ENCODE peak calls at places on chromosomes 11 and 22, in eight cellular contexts. D is adipocyte, V is H1, H is K562, P is neural progenitor cell, M is mammary epithelial cell, Z is H9, W is fibroblast of lung. U is an unnamed sample. For H3K9me3, the result is how much of the 10 kb centered on the place peaks cover.

GRCh38 chr11:111259871-111260270 is 14.3 kb downstream of the POU2AF2 start:
- DNase-seq in D (peak), V (no peak), H (no peak), P (no peak), M (peak), Z (no peak), W (no peak), U (no peak)

GRCh38 chr22:36463783-36464184 is 17.7 kb downstream of the TXN2 start:
- DNase-seq in D (no peak), V (no peak), H (no peak), P (no peak), M (no peak), Z (no peak), W (no peak), U (no peak)

GRCh38 chr11:73230276-73230875 is 12.3 kb downstream of the P2RY2 start:
- DNase-seq in D (no peak), V (no peak), H (no peak), P (no peak), M (no peak), Z (no peak), W (no peak), U (no peak)

GRCh38 chr11:45994421-45995341 is 72.2 kb downstream of the LARGE2 start:
- DNase-seq in D (peak), V (no peak), H (peak), P (peak), M (no peak), Z (peak), W (peak), U (peak)

GRCh38 chr22:26689553-26690301 is 32.3 kb downstream of the MIAT start:
- DNase-seq in D (no peak), V (no peak), H (no peak), P (peak), M (no peak), Z (no peak), W (no peak), U (no peak)

GRCh38 chr11:113992459-113993105 is 17.7 kb downstream of the HTR3A start:
- DNase-seq in D (no peak), V (no peak), H (no peak), P (peak), M (no peak), Z (no peak), W (no peak), U (no peak)

GRCh38 chr11:63764712-63765631 is 3.6 kb downstream of the ZFTA start:
- DNase-seq in D (no peak), V (no peak), H (no peak), P (peak), M (no peak), Z (peak), W (peak), U (no peak)

GRCh38 chr11:41665633-41666032 is 206.2 kb upstream of the LRRC4C start:
- DNase-seq in D (no peak), V (no peak), H (no peak), P (no peak), M (no peak), Z (no peak), W (no peak), U (no peak)

GRCh38 chr11:31974737-31975136 is 116.1 kb upstream of the RCN1 start:
- DNase-seq in D (peak), V (no peak), H (no peak), P (no peak), M (peak), Z (no peak), W (peak), U (no peak)

GRCh38 chr11:102456381-102456780 is 3.8 kb upstream of the TMEM123 start:
- DNase-seq in D (no peak), V (no peak), H (no peak), P (no peak), M (peak), Z (no peak), W (peak), U (no peak)

GRCh38 chr11:73225001-73225686 is 7.1 kb downstream of the P2RY2 start:
- DNase-seq in D (no peak), V (no peak), H (no peak), P (peak), M (no peak), Z (no peak), W (no peak), U (no peak)

GRCh38 chr22:21766933-21767462 is 31.4 kb upstream of the YPEL1 start:
- DNase-seq in D (no peak), V (no peak), H (no peak), P (no peak), M (no peak), Z (no peak), W (no peak), U (no peak)

GRCh38 chr11:18804621-18805020 is 13.0 kb upstream of the PTPN5 start:
- DNase-seq in D (no peak), V (no peak), H (no peak), P (no peak), M (peak), Z (no peak), W (peak), U (no peak)

GRCh38 chr11:119370486-119371046 is 10.9 kb downstream of the USP2 start:
- DNase-seq in D (no peak), V (no peak), H (no peak), P (no peak), M (no peak), Z (peak), W (no peak), U (no peak)

GRCh38 chr11:128908391-128909246 is 17.5 kb downstream of the KCNJ5 start:
- DNase-seq in D (peak), V (no peak), H (no peak), P (no peak), M (peak), Z (no peak), W (peak), U (no peak)

GRCh38 chr22:40156001-40156516 is 21.7 kb upstream of the TNRC6B start:
- DNase-seq in D (peak), V (peak), H (peak), P (no peak), M (peak), Z (peak), W (peak), U (no peak)

GRCh38 chr11:35303596-35304392 is 115.6 kb downstream of the SLC1A2 start:
- DNase-seq in D (peak), V (no peak), H (no peak), P (no peak), M (peak), Z (no peak), W (peak), U (no peak)

GRCh38 chr11:36364551-36364950 is 68.5 kb downstream of the PRR5L start:
- DNase-seq in D (no peak), V (no peak), H (no peak), P (no peak), M (peak), Z (no peak), W (no peak), U (no peak)

GRCh38 chr11:65315204-65315865 is 669 bp downstream of the CDC42EP2 start:
- DNase-seq in D (peak), V (peak), H (peak), P (peak), M (peak), Z (peak), W (peak), U (no peak)

GRCh38 chr11:62599069-62599696 is 2.5 kb downstream of the MTA2 start:
- DNase-seq in D (peak), V (peak), H (peak), P (peak), M (peak), Z (peak), W (peak), U (peak)

GRCh38 chr11:130178441-130178971 is 18.9 kb downstream of the ST14 start:
- DNase-seq in D (no peak), V (no peak), H (no peak), P (no peak), M (peak), Z (no peak), W (no peak), U (no peak)

GRCh38 chr11:128508785-128509518 is 78.4 kb downstream of the ETS1 start:
- DNase-seq in D (peak), V (no peak), H (no peak), P (no peak), M (peak), Z (no peak), W (peak), U (no peak)

GRCh38 chr22:35590634-35591295 is 26.4 kb downstream of the MB start:
- DNase-seq in D (no peak), V (no peak), H (no peak), P (no peak), M (no peak), Z (no peak), W (no peak), U (no peak)

GRCh38 chr11:17171342-17171741 is 36.4 kb downstream of the PIK3C2A start:
- DNase-seq in D (peak), V (no peak), H (no peak), P (no peak), M (no peak), Z (no peak), W (peak), U (peak)

GRCh38 chr11:96035031-96035743 is 111.3 kb upstream of the MTMR2 start:
- DNase-seq in D (no peak), V (no peak), H (no peak), P (no peak), M (no peak), Z (no peak), W (no peak), U (no peak)

GRCh38 chr11:3888876-3889275 is 33.4 kb downstream of the STIM1 start:
- DNase-seq in D (no peak), V (no peak), H (no peak), P (no peak), M (no peak), Z (no peak), W (no peak), U (no peak)

GRCh38 chr22:45552580-45553332 is 50.1 kb downstream of the FBLN1 start:
- DNase-seq in D (peak), V (no peak), H (no peak), P (peak), M (peak), Z (peak), W (peak), U (no peak)

GRCh38 chr11:35235944-35236666 is 97.1 kb downstream of the CD44 start:
- DNase-seq in D (no peak), V (no peak), H (no peak), P (no peak), M (peak), Z (no peak), W (no peak), U (no peak)

GRCh38 chr11:124743050-124743449 is 3.3 kb downstream of the NRGN start:
- DNase-seq in D (no peak), V (no peak), H (no peak), P (no peak), M (no peak), Z (no peak), W (no peak), U (no peak)

GRCh38 chr11:57514538-57515331 is 767 bp downstream of the SLC43A1 start:
- DNase-seq in D (peak), V (no peak), H (peak), P (peak), M (no peak), Z (peak), W (peak), U (no peak)

GRCh38 chr11:110862407-110862806 is 150.2 kb upstream of the ARHGAP20 start:
- DNase-seq in D (no peak), V (no peak), H (no peak), P (no peak), M (no peak), Z (no peak), W (no peak), U (no peak)

GRCh38 chr11:65468874-65469333 is 29.9 kb upstream of the MALAT1 start:
- DNase-seq in D (peak), V (no peak), H (peak), P (peak), M (peak), Z (peak), W (no peak), U (no peak)

GRCh38 chr22:21972293-21972779 is 10.3 kb downstream of the TOP3B start:
- DNase-seq in D (peak), V (no peak), H (peak), P (peak), M (no peak), Z (peak), W (peak), U (no peak)

GRCh38 chr11:132260636-132261035 is 890.2 kb downstream of the NTM start:
- DNase-seq in D (no peak), V (no peak), H (no peak), P (no peak), M (no peak), Z (no peak), W (no peak), U (no peak)

GRCh38 chr11:94768602-94769511 is 701 bp downstream of the AMOTL1 start:
- DNase-seq in D (peak), V (no peak), H (peak), P (peak), M (peak), Z (peak), W (peak), U (no peak)

GRCh38 chr11:64845125-64845735 is 777 bp upstream of the CDC42BPG start:
- DNase-seq in D (no peak), V (no peak), H (peak), P (no peak), M (no peak), Z (no peak), W (no peak), U (no peak)

GRCh38 chr11:16381177-16381576 is 24.8 kb upstream of the SOX6 start:
- DNase-seq in D (peak), V (no peak), H (no peak), P (no peak), M (no peak), Z (no peak), W (no peak), U (no peak)

GRCh38 chr11:77596626-77597025 is 6.9 kb downstream of the AQP11 start:
- DNase-seq in D (peak), V (no peak), H (no peak), P (no peak), M (peak), Z (no peak), W (peak), U (peak)

GRCh38 chr11:131203041-131203440 is 167.4 kb upstream of the NTM start:
- DNase-seq in D (no peak), V (no peak), H (no peak), P (no peak), M (no peak), Z (no peak), W (no peak), U (no peak)

GRCh38 chr11:1655168-1656060 is 25.8 kb downstream of the KRTAP5-5 start:
- DNase-seq in D (no peak), V (no peak), H (no peak), P (no peak), M (peak), Z (no peak), W (no peak), U (no peak)

DNA sequence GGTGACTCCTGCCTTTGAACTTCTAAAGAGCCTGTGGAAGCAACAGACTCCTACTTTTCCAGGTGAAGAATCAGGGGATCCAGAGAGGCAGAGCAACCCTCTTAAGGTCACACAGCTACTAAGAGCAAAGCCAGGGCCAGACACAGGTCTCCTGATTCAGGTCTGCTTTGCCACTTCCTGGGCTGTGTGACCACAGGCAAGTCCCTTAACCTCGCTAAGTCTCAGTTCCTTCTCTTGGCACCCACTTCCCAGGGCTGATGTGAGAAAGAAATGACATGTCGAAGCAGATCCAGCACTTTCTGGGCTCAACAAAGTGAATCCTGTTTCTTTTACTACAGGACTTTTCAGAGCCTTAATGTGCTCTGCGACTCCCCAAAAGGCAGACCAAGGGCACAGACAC is 30.2 kb downstream of the UQCR10 start:
- DNase-seq in D (no peak), V (no peak), H (no peak), P (no peak), M (no peak), Z (no peak), W (no peak), U (no peak)
- H3K9ac ChIP-seq in D (peak), V (no peak), H (no peak), P (no peak), M (no peak), Z (no peak), W (no peak), U (no peak)

DNA sequence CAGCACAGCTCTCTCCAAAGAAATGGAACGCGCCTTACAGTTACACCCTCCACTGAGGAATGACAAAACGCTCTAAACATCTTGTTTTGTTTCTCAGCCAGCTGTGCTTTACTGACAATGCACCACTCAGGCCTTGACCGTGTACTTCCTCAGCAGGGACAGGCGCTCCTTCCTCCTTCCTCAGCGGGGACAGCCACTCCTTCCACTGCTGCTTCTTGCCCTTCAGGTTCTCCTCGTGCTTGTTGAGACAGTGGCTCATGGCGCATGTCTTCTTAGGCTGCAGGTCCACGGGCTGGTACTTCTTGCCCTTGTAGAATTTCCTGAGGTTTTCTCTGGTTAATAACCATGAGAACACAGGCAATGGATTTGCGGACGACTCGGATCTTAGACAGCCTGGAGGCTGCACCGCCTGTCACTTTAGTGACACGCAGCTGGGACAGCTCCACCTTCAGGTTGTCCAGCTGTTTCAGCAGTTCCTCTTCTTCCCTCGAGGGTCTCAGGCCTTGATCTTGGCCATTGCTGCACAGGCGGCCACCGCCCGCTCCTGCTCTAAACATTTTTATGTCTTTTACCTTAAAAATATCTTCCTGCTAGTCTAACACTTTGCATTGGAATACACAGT is 613.8 kb downstream of the BRD1 start:
- DNase-seq in D (no peak), V (no peak), H (no peak), P (no peak), M (no peak), Z (peak), W (no peak), U (no peak)
- H3K9me3 ChIP-seq in D (under half), V (under half), H (under half), P (under half), M (half or more), Z (under half), W (under half), U (under half)

DNA sequence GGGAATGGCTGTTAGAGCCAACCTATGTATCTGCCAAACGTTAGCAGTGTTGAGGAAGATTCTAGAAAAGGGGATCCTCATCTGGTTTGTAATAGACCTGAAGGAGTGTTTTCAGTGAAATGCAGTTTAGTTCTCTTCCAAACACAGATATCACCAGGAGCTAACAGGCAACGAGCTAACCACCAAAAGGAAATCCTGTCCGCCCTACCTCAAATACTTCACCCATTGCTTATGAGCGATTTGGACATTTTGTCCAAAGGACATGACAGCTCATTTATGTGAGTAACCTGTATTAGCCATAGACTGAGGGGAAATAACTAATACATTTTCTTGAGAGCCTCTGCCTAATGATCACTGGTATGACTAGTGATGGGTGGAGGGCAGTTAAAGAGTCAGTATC is 676 bp upstream of the C11orf91 start:
- DNase-seq in D (no peak), V (no peak), H (no peak), P (no peak), M (peak), Z (no peak), W (peak), U (no peak)
- H3K9ac ChIP-seq in D (peak), V (no peak), H (peak), P (no peak), M (peak), Z (no peak), W (peak), U (peak)

DNA sequence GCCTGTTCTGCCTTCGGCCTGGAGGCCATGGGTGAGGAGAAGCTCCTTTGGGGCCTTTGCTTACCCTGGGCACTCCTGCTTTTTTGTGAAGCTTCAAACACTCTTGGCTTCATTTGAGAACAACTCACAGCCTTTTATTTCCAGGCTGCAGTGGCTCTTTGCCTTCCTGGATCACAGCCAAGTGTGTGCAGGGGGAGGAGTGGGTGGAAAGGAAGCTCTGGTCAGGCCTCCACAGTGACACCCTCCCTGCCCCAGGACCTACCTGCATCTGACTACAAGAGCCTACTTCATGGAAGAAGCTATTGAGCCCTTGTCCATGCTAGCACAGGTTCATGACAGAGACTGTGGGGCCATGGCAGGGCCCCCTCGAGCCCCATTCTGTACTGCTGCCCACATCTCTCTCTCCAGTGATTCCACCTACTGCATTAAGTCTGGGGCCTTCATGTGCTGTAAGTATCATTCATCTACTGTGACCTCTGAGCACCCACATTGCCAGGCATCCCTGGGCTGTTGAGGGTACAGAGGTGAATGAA is 52.3 kb downstream of the GAB4 start:
- DNase-seq in D (no peak), V (no peak), H (no peak), P (no peak), M (no peak), Z (no peak), W (no peak), U (no peak)
- H3K9me3 ChIP-seq in D (under half), V (under half), H (under half), P (under half), M (under half), Z (under half), W (under half), U (under half)

DNA sequence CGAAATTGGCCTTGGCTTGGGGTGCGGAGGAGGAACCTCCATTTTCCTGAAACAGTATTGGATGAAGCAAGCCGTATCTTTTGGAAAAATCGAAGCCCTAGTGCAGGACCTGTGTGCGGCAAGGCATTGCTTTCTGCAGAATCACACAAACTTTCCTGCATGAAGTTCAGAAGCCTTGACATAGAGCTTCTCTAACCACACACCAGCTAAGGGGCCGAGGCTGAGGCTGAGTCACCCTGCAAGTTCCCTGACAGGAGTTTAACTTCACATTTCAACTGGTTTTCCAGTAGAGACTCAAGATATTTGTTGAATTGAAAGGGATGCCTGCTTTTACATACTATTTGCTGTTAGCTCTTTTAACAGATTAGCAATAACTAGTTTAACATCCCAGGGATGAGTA is 67.8 kb downstream of the TCF20 start:
- DNase-seq in D (peak), V (no peak), H (no peak), P (no peak), M (no peak), Z (no peak), W (peak), U (no peak)
- H3K9ac ChIP-seq in D (no peak), V (no peak), H (no peak), P (no peak), M (no peak), Z (no peak), W (no peak), U (no peak)

GRCh38 chr11:44791546-44791945 is 64.8 kb downstream of the TSPAN18 start:
- DNase-seq in D (no peak), V (no peak), H (no peak), P (no peak), M (no peak), Z (no peak), W (no peak), U (no peak)
- H3K9me3 ChIP-seq in D (under half), V (under half), H (under half), P (under half), M (under half), Z (under half), W (under half), U (under half)

GRCh38 chr11:12675951-12676711 is 1.9 kb downstream of the TEAD1 start:
- DNase-seq in D (peak), V (no peak), H (no peak), P (peak), M (no peak), Z (no peak), W (peak), U (no peak)
- H3K9ac ChIP-seq in D (peak), V (peak), H (no peak), P (peak), M (peak), Z (peak), W (peak), U (peak)